ENCODE peak calls at places on chromosome 16, in six cellular contexts. S is CD4-positive, alpha-beta memory T cell; L is fibroblast of lung; A is psoas muscle; O is CD8-positive, alpha-beta T cell; E is AG04450. J is an unnamed sample.

GRCh38 chr16:20339744-20340143 is 12.4 kb upstream of the GP2 start:
- DNase-seq in S (no peak), L (no peak), A (no peak), O (no peak), E (no peak), J (no peak)

GRCh38 chr16:79810449-79811189 is 210.1 kb upstream of the MAF start:
- DNase-seq in S (no peak), L (no peak), A (no peak), O (no peak), E (no peak), J (no peak)

GRCh38 chr16:84775262-84775810 is 44.4 kb upstream of the CRISPLD2 start:
- DNase-seq in S (no peak), L (no peak), A (no peak), O (no peak), E (no peak), J (no peak)

GRCh38 chr16:54093281-54093680 is 193.3 kb downstream of the IRX3 start:
- DNase-seq in S (no peak), L (no peak), A (peak), O (no peak), E (no peak), J (no peak)

GRCh38 chr16:4212934-4213296 is 29.0 kb downstream of the SRL start:
- DNase-seq in S (no peak), L (peak), A (no peak), O (no peak), E (no peak), J (no peak)

GRCh38 chr16:85320677-85321385 is 208.6 kb upstream of the CIBAR2 start:
- DNase-seq in S (no peak), L (no peak), A (no peak), O (no peak), E (no peak), J (no peak)

GRCh38 chr16:22659933-22660332 is 149.2 kb downstream of the NPIPB5 start:
- DNase-seq in S (no peak), L (no peak), A (no peak), O (no peak), E (no peak), J (no peak)

GRCh38 chr16:75195811-75196790 is 10.9 kb downstream of the CTRB2 start:
- DNase-seq in S (no peak), L (no peak), A (no peak), O (no peak), E (no peak), J (no peak)

GRCh38 chr16:14548933-14549788 is 80.9 kb downstream of the PARN start:
- DNase-seq in S (no peak), L (no peak), A (no peak), O (no peak), E (no peak), J (no peak)

GRCh38 chr16:81445143-81445922 is 725 bp downstream of the CMIP start:
- DNase-seq in S (peak), L (no peak), A (peak), O (peak), E (no peak), J (no peak)

GRCh38 chr16:81447383-81448101 is 2.9 kb downstream of the CMIP start:
- DNase-seq in S (no peak), L (no peak), A (no peak), O (no peak), E (no peak), J (no peak)

GRCh38 chr16:81445926-81446317 is 1.3 kb downstream of the CMIP start:
- DNase-seq in S (no peak), L (no peak), A (no peak), O (no peak), E (no peak), J (no peak)

GRCh38 chr16:81448154-81449131 is 3.8 kb downstream of the CMIP start:
- DNase-seq in S (no peak), L (no peak), A (peak), O (no peak), E (no peak), J (no peak)

DNA sequence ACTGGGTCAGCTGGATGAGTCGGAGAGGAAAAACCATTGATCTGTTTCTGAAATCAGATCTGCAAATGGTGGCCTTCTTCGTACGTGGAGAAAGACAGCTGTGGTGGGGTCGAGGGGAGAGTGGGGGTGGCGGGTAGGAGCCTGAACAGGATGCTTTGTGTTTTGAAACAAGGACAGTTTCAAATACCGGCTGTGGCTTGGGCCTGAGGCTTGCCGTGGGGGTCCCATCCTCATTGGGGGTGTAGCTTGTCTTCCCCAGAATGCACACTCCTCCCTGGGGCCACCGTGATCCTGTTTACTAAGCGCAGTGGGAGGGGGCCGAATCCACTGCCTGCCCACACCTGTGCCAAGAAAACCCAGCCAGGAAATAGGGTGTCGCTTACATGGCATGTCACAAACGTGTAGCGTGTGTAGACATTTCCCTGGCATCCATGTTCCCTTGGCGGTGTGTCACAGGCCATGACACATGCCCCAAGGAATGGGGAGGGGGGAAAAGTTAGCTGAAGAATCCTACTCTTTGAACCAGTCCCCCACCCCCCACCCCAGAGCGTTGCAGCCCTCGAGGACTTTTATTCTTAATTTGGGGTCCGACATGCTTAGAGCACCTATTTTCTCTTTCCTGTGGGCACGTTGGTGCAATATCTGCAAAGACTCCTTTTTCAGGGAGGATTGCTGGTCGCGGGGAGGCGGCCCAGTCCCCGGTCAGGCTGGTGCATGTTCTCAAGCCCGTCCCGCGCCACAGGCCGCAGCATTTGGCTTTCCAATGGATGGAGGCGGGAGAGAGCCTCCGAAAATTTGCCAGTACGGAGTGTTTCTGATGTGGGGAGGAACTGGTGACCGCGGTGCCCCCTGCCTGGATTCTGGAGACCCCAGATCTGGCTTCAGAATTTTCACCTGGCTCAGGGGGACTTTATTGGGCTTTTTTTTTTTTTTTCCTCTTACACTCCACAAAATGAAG is 2.0 kb downstream of the CMIP start:
- DNase-seq in S (peak), L (no peak), A (no peak), O (no peak), E (no peak), J (peak)
- H3K27ac ChIP-seq in S (peak), L (peak), A (no peak), O (peak), E (no peak), J (peak)

GRCh38 chr16:77225182-77225581 is 26.0 kb downstream of the SYCE1L start:
- DNase-seq in S (no peak), L (no peak), A (no peak), O (no peak), E (no peak), J (no peak)
- H3K27ac ChIP-seq in S (no peak), L (no peak), A (no peak), O (no peak), E (no peak), J (no peak)

DNA sequence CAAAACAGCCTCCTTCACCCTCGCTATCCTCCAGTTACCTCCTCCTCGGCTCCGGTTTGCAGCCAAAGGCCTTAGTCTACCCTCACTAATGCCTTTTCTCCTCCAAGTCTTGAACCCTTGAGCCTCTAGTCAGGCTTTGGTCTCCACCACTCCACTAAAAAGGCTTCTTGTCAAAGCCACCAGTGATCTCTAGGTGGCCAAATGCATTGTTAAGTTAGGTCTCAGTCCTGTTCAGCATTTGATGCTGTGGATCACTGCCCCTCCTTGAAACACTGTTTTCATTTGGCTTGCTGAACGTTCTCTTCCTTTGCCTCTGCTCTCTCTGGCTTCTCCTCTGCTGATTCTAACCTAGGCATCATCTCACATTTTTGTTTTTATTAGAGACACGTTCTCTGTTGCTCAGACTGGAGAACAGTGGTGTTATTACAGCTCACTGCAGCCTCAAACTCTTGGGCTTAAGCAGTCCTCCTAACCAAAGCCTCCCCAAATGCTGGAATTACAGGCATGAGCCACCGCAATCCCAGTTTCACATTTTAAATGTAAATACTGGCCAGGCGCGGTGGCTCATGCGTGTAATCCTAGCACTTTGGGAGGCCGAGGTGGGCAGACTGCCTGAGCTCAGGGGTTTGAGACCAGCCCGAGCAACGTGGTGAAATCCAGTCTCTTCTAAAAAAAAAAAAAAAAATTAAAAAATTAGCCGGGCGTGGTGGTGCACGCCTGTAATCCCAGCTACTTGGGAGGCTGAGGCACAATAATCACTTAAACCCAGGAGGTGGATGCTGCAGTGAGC is 1.1 kb downstream of the SGF29 start:
- DNase-seq in S (no peak), L (no peak), A (no peak), O (no peak), E (no peak), J (no peak)
- H3K27ac ChIP-seq in S (peak), L (peak), A (peak), O (no peak), E (no peak), J (no peak)

GRCh38 chr16:17213974-17214373 is 256.8 kb downstream of the XYLT1 start:
- DNase-seq in S (no peak), L (no peak), A (no peak), O (no peak), E (no peak), J (no peak)

GRCh38 chr16:17215306-17215705 is 255.5 kb downstream of the XYLT1 start:
- DNase-seq in S (no peak), L (no peak), A (no peak), O (no peak), E (no peak), J (no peak)

GRCh38 chr16:17213025-17213424 is 257.7 kb downstream of the XYLT1 start:
- DNase-seq in S (peak), L (no peak), A (no peak), O (no peak), E (no peak), J (no peak)

GRCh38 chr16:17206712-17207111 is 264.0 kb downstream of the XYLT1 start:
- DNase-seq in S (no peak), L (peak), A (no peak), O (no peak), E (no peak), J (no peak)

DNA sequence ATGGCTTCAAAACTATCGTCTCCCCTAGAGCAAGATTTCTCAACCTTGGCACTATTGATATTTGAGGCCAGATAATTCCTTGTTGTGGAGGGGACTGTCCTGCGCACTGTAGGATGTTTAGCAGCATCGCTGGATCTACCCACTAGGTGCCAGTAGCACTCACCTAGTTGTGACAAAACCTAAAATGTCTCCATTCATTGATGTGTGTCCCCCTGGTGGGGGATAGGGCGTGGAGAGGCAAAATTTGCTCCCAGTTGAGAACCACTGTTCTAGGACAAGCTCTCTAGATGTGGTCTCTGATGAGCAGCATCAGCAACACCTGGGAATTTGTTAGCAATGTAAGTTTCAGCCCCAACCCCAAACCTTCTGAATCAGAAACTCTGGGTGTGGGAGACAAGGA is 259.0 kb downstream of the XYLT1 start:
- DNase-seq in S (peak), L (no peak), A (no peak), O (no peak), E (no peak), J (no peak)
- H3K27ac ChIP-seq in S (no peak), L (no peak), A (no peak), O (no peak), E (no peak), J (no peak)

DNA sequence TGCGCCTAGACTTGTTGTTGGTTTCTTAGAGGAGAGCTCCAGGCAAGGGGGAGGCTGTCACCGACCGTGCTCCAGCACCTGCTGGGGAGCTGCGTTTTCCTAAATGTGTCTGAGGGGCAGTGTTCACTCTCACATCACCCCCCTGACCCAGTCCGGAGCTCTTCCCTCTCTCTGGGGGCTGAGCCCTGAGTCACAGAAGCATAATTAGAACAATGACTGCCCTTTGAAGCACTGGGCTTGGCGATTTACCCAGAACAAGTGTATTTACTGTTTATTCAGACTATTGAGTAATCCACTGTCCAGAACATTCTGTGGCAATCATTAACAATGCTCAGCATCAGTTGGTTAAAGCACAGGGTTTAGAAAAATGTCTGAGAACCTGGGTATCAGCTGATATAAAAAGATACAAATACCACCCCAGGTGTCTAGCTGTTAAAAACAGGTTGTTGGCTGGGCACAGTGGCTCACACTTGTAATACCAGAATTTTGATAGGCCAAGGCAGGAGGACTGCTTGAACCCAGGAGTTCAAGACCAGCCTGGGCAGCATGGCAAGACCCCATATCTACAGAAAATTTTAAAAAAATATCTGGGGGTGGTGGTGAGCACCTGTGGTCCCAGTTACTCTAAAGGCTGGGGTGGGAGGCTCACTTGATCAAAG is 8.1 kb downstream of the CES4A start:
- DNase-seq in S (no peak), L (peak), A (peak), O (no peak), E (peak), J (peak)
- H3K27ac ChIP-seq in S (no peak), L (no peak), A (peak), O (no peak), E (no peak), J (no peak)

DNA sequence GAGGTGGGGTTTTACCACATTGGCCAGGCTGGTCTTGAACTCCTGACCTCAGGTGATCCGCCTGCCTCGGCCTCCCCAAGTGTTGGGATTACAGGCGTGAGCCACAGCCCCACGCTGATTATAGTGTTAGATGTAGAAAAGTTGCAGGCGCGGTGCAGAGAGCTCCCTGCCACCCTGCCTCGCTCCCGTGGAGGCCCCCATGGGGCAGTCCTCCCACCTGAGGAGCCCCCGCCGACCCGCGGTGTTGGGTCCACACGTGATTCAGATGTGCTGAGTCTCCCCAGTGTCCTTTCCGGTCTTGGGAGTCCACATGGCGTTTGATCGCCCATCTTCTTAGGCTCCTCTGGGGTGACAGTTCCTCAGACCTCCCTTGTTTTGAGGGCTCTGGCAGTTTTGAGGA is 5.2 kb upstream of the RPL13 start:
- DNase-seq in S (no peak), L (no peak), A (no peak), O (no peak), E (no peak), J (no peak)
- H3K27ac ChIP-seq in S (no peak), L (no peak), A (no peak), O (no peak), E (no peak), J (no peak)

J was measured in epithelial cell of prostate.